ENCODE peak calls at places on chromosome 15, in ten cellular contexts. A is neural crest cell, S is colonic mucosa, E is BJ, R is GM12865, B is glutamatergic neuron, K is MM.1S, C is hepatocyte, G is A549, J is tibial artery. Z is an unnamed sample.

GRCh38 chr15:82146990-82147461 is 101.2 kb upstream of the MEX3B start:
- DNase-seq in A (no peak), S (no peak), E (no peak), R (no peak), B (no peak), K (no peak), C (peak), G (peak), J (no peak), Z (peak)

GRCh38 chr15:101545548-101546505 is 56.3 kb upstream of the PCSK6 start:
- DNase-seq in A (no peak), S (no peak), E (no peak), R (no peak), B (no peak), K (no peak), C (no peak), G (no peak), J (no peak), Z (no peak)

GRCh38 chr15:57322602-57323250 is 53.6 kb upstream of the CGNL1 start:
- DNase-seq in A (no peak), S (no peak), E (no peak), R (no peak), B (no peak), K (no peak), C (no peak), G (no peak), J (no peak), Z (no peak)

GRCh38 chr15:75903331-75904240 is at the start of gene FBXO22:
- DNase-seq in A (peak), S (peak), E (peak), R (peak), B (peak), K (peak), C (peak), G (peak), J (peak), Z (peak)

GRCh38 chr15:52678036-52678467 is 1.1 kb downstream of the ATOSA start:
- DNase-seq in A (peak), S (peak), E (no peak), R (peak), B (peak), K (peak), C (peak), G (peak), J (peak), Z (peak)

GRCh38 chr15:29183071-29183831 is 86.4 kb downstream of the NSMCE3 start:
- DNase-seq in A (no peak), S (no peak), E (no peak), R (no peak), B (no peak), K (no peak), C (no peak), G (no peak), J (no peak), Z (no peak)

GRCh38 chr15:34001536-34001935 is 33.2 kb downstream of the CHRM5 start:
- DNase-seq in A (no peak), S (no peak), E (peak), R (no peak), B (no peak), K (no peak), C (no peak), G (no peak), J (no peak), Z (no peak)

GRCh38 chr15:97653896-97654295 is 306.6 kb upstream of the ARRDC4 start:
- DNase-seq in A (no peak), S (no peak), E (no peak), R (no peak), B (no peak), K (no peak), C (no peak), G (no peak), J (no peak), Z (no peak)

GRCh38 chr15:42786978-42787377 is 50.0 kb upstream of the CDAN1 start:
- DNase-seq in A (no peak), S (no peak), E (no peak), R (no peak), B (no peak), K (no peak), C (no peak), G (no peak), J (no peak), Z (no peak)

GRCh38 chr15:101614001-101614585 is 38.1 kb downstream of the TM2D3 start:
- DNase-seq in A (no peak), S (no peak), E (no peak), R (no peak), B (no peak), K (no peak), C (no peak), G (no peak), J (no peak), Z (no peak)

GRCh38 chr15:92663250-92663951 is 7.8 kb upstream of the FAM174B start:
- DNase-seq in A (no peak), S (no peak), E (no peak), R (peak), B (no peak), K (no peak), C (no peak), G (no peak), J (no peak), Z (no peak)

GRCh38 chr15:42147431-42147735 is 9.1 kb downstream of the PLA2G4F start:
- DNase-seq in A (no peak), S (no peak), E (no peak), R (no peak), B (no peak), K (no peak), C (no peak), G (no peak), J (peak), Z (no peak)

GRCh38 chr15:71761649-71762048 is 48.7 kb upstream of the NR2E3 start:
- DNase-seq in A (no peak), S (peak), E (peak), R (no peak), B (no peak), K (no peak), C (peak), G (peak), J (no peak), Z (peak)

GRCh38 chr15:28935316-28935715 is 49.5 kb downstream of the APBA2 start:
- DNase-seq in A (peak), S (no peak), E (no peak), R (peak), B (peak), K (no peak), C (no peak), G (peak), J (peak), Z (no peak)

GRCh38 chr15:77818484-77819270 is 186.0 kb upstream of the LINGO1 start:
- DNase-seq in A (no peak), S (no peak), E (no peak), R (no peak), B (no peak), K (no peak), C (no peak), G (no peak), J (no peak), Z (no peak)

GRCh38 chr15:69403611-69404010 is 10.5 kb upstream of the KIF23 start:
- DNase-seq in A (no peak), S (no peak), E (peak), R (no peak), B (no peak), K (no peak), C (no peak), G (no peak), J (no peak), Z (peak)

GRCh38 chr15:92117301-92117731 is 263.8 kb downstream of the SLCO3A1 start:
- DNase-seq in A (no peak), S (no peak), E (no peak), R (no peak), B (no peak), K (no peak), C (no peak), G (no peak), J (no peak), Z (peak)

GRCh38 chr15:75214293-75215096 is 12.8 kb downstream of the C15orf39 start:
- DNase-seq in A (no peak), S (no peak), E (no peak), R (peak), B (no peak), K (no peak), C (no peak), G (no peak), J (no peak), Z (no peak)

GRCh38 chr15:48710952-48711495 is 65.5 kb upstream of the FBN1 start:
- DNase-seq in A (no peak), S (no peak), E (no peak), R (no peak), B (no peak), K (no peak), C (no peak), G (no peak), J (no peak), Z (peak)

GRCh38 chr15:93362203-93362602 is 273.2 kb upstream of the RGMA start:
- DNase-seq in A (no peak), S (no peak), E (no peak), R (no peak), B (no peak), K (no peak), C (no peak), G (no peak), J (no peak), Z (no peak)

GRCh38 chr15:86877171-86877631 is 797.5 kb downstream of the AGBL1 start:
- DNase-seq in A (no peak), S (no peak), E (no peak), R (no peak), B (no peak), K (no peak), C (peak), G (no peak), J (no peak), Z (no peak)

GRCh38 chr15:61034793-61035710 is 194.1 kb downstream of the RORA start:
- DNase-seq in A (no peak), S (no peak), E (peak), R (no peak), B (no peak), K (no peak), C (no peak), G (no peak), J (no peak), Z (peak)

GRCh38 chr15:63048986-63049665 is 6.6 kb downstream of the TPM1 start:
- DNase-seq in A (peak), S (peak), E (no peak), R (peak), B (peak), K (peak), C (peak), G (no peak), J (no peak), Z (peak)

GRCh38 chr15:31508656-31509055 is 182.0 kb downstream of the KLF13 start:
- DNase-seq in A (no peak), S (peak), E (no peak), R (no peak), B (no peak), K (no peak), C (no peak), G (no peak), J (no peak), Z (no peak)

GRCh38 chr15:58065445-58066041 is at the start of gene ALDH1A2:
- DNase-seq in A (peak), S (no peak), E (no peak), R (no peak), B (peak), K (no peak), C (peak), G (no peak), J (peak), Z (no peak)

GRCh38 chr15:36221992-36222391 is 357.4 kb upstream of the CDIN1 start:
- DNase-seq in A (no peak), S (no peak), E (no peak), R (peak), B (no peak), K (no peak), C (no peak), G (no peak), J (no peak), Z (no peak)

GRCh38 chr15:52689562-52689961 is 10.4 kb upstream of the ATOSA start:
- DNase-seq in A (no peak), S (no peak), E (no peak), R (no peak), B (no peak), K (no peak), C (no peak), G (no peak), J (no peak), Z (no peak)

GRCh38 chr15:75776075-75776443 is 63.4 kb upstream of the CSPG4 start:
- DNase-seq in A (no peak), S (no peak), E (no peak), R (no peak), B (no peak), K (no peak), C (peak), G (no peak), J (no peak), Z (peak)

GRCh38 chr15:82051664-82052063 is 5.8 kb upstream of the MEX3B start:
- DNase-seq in A (no peak), S (no peak), E (no peak), R (no peak), B (no peak), K (no peak), C (no peak), G (no peak), J (no peak), Z (no peak)

GRCh38 chr15:68594533-68595259 is 15.9 kb downstream of the CORO2B start:
- DNase-seq in A (no peak), S (no peak), E (no peak), R (no peak), B (peak), K (no peak), C (no peak), G (no peak), J (no peak), Z (no peak)

GRCh38 chr15:95953032-95953431 is 377.5 kb upstream of the NR2F2 start:
- DNase-seq in A (no peak), S (no peak), E (no peak), R (no peak), B (no peak), K (no peak), C (no peak), G (no peak), J (no peak), Z (no peak)

GRCh38 chr15:27681038-27681437 is 418.1 kb downstream of the OCA2 start:
- DNase-seq in A (no peak), S (no peak), E (no peak), R (no peak), B (no peak), K (no peak), C (no peak), G (no peak), J (no peak), Z (no peak)

GRCh38 chr15:27686376-27686775 is 412.7 kb downstream of the OCA2 start:
- DNase-seq in A (no peak), S (no peak), E (no peak), R (no peak), B (no peak), K (no peak), C (no peak), G (no peak), J (no peak), Z (peak)

GRCh38 chr15:27679621-27680521 is 419.2 kb downstream of the OCA2 start:
- DNase-seq in A (peak), S (no peak), E (no peak), R (no peak), B (no peak), K (no peak), C (peak), G (no peak), J (no peak), Z (no peak)

GRCh38 chr15:27685638-27686037 is 413.5 kb downstream of the OCA2 start:
- DNase-seq in A (no peak), S (no peak), E (no peak), R (no peak), B (no peak), K (no peak), C (no peak), G (no peak), J (no peak), Z (no peak)

GRCh38 chr15:27683126-27683525 is 416.0 kb downstream of the OCA2 start:
- DNase-seq in A (no peak), S (no peak), E (no peak), R (no peak), B (no peak), K (no peak), C (no peak), G (no peak), J (no peak), Z (no peak)
- TF ChIP-seq CTCF in A (no peak), S (no peak), E (no peak), R (no peak), B (no peak), K (no peak), C (no peak), G (no peak), J (no peak), Z (no peak)

DNA sequence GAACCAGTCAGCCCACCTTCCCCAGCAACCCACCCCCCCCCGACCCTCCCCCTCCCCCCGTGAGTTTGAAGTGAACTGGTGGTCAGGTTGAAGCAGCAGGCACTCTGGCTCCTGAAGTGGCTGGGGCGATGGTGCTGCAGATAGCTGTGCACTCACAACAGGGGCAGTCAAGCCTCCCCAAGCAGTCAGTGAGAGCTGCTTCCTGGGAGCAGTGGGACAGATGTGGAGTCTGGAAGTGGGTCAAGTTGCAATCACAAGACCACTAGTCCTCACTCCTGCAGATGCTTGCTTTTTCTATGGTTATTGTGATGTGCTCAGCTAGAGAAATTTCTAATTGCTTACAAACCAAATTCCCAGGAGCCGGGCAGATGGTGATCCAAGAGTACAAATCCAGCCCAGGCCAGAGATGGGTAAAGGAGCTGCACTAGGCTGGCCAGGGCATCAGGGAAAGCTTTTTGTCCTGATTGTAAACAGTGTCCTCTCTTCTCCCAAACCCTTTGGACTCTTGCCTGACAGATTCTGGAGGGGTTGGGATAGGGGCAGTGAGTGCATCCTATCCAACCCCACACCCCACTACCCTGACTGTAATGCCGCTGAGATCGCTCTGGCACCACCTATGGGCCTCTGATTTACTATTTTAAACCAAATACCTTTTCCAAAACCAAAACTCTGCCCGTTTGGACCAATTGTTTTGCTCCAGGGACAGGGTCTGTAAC is 9.8 kb upstream of the CLPX start:
- DNase-seq in A (no peak), S (no peak), E (no peak), R (no peak), B (no peak), K (no peak), C (no peak), G (no peak), J (no peak), Z (peak)
- TF ChIP-seq CTCF in A (no peak), S (no peak), E (no peak), R (no peak), B (no peak), K (no peak), C (no peak), G (no peak), J (no peak), Z (no peak)

GRCh38 chr15:66876731-66877545 is 174.9 kb downstream of the SMAD6 start:
- DNase-seq in A (no peak), S (peak), E (no peak), R (no peak), B (no peak), K (no peak), C (no peak), G (no peak), J (no peak), Z (no peak)
- TF ChIP-seq CTCF in A (no peak), S (no peak), E (no peak), R (no peak), B (no peak), K (no peak), C (no peak), G (no peak), J (no peak), Z (no peak)

GRCh38 chr15:39920510-39921273 is 626 bp upstream of the GPR176 start:
- DNase-seq in A (peak), S (peak), E (no peak), R (peak), B (peak), K (peak), C (peak), G (peak), J (peak), Z (peak)

GRCh38 chr15:39919740-39920509 is at the start of gene GPR176:
- DNase-seq in A (peak), S (peak), E (peak), R (no peak), B (peak), K (no peak), C (peak), G (peak), J (peak), Z (peak)

GRCh38 chr15:39919396-39919739 is 698 bp downstream of the GPR176 start:
- DNase-seq in A (peak), S (peak), E (no peak), R (no peak), B (no peak), K (no peak), C (no peak), G (no peak), J (no peak), Z (no peak)

GRCh38 chr15:39918688-39919385 is 1.2 kb downstream of the GPR176 start:
- DNase-seq in A (no peak), S (no peak), E (peak), R (no peak), B (no peak), K (no peak), C (no peak), G (no peak), J (no peak), Z (peak)

DNA sequence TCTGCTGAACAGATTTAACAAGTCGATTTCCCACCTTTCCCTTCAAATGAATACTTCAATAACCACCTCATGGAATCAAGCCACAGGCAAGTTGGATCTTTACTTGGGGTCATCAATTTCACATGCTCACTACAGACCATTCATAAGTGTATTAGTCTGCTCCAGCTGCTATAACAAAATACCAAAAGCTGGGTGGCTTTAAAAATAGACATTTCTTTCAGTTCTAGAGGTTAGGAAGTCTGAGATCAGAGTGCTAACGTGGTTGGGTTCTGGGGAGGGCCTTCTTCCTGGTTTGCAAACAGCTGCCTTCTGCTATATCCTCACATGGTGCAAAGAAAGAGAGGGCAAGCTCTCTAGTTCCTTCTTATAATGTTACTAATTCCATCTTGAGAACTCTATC is 5.1 kb downstream of the GPR176 start:
- DNase-seq in A (no peak), S (no peak), E (no peak), R (no peak), B (no peak), K (no peak), C (no peak), G (no peak), J (no peak), Z (no peak)
- TF ChIP-seq CTCF in A (no peak), S (no peak), E (no peak), R (no peak), B (no peak), K (no peak), C (no peak), G (no peak), J (no peak), Z (no peak)

GRCh38 chr15:44033894-44034293 is 161.2 kb downstream of the FRMD5 start:
- DNase-seq in A (no peak), S (no peak), E (no peak), R (no peak), B (no peak), K (no peak), C (no peak), G (no peak), J (no peak), Z (peak)
- TF ChIP-seq CTCF in A (no peak), S (no peak), E (no peak), R (no peak), B (no peak), K (no peak), C (no peak), G (no peak), J (no peak), Z (no peak)

DNA sequence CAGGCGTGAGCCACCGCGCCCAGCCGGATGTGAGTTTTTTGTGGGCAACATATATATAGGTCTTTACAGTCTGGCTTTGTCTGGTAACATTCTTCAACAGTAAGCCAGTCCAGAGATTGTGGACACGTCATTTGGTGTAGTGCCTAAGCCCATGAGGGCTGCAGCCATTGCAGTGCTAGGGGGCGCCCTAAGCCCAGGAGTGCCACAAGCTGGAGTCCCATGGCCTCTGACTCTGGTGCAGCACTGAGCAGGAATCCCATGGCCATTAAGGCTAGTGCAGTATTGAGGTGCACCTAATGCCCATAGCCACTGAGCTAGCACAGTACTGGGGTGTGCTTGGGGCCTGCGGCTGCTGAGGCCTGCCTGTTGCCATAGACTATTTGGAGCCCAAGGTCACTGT is 136.4 kb upstream of the NDN start:
- DNase-seq in A (no peak), S (no peak), E (no peak), R (no peak), B (peak), K (peak), C (no peak), G (no peak), J (no peak), Z (no peak)
- TF ChIP-seq CTCF in A (no peak), S (no peak), E (no peak), R (no peak), B (no peak), K (peak), C (no peak), G (no peak), J (no peak), Z (no peak)

Z was measured in AG10803.